ENCODE peak calls at places on chromosomes 16 and 17, in five cellular contexts. O is A549, V is heart left ventricle, B is stomach, H is IMR-90. Y is an unnamed sample. For H3K4me1, the result is how much of the 10 kb centered on the place peaks cover.

GRCh38 chr17:21124096-21124495 is 2.7 kb upstream of the DHRS7B start:
- DNase-seq in H (no peak), O (no peak), V (no peak), B (no peak), Y (no peak)

GRCh38 chr17:63412234-63412633 is 33.9 kb downstream of the CYB561 start:
- DNase-seq in V (no peak), H (no peak), B (no peak), O (no peak), Y (no peak)

GRCh38 chr17:39622380-39623006 is 4.3 kb upstream of the PPP1R1B start:
- DNase-seq in H (no peak), V (no peak), O (peak), B (no peak), Y (no peak)

GRCh38 chr17:83195330-83196087 is 116.1 kb downstream of the METRNL start:
- DNase-seq in O (no peak), V (peak), B (peak), H (no peak), Y (peak)

GRCh38 chr17:74770498-74771318 is 5.4 kb downstream of the NAT9 start:
- DNase-seq in H (peak), V (peak), B (peak), O (peak), Y (peak)

GRCh38 chr17:82520041-82520910 is 744 bp downstream of the FOXK2 start:
- DNase-seq in V (peak), O (no peak), H (no peak), B (no peak), Y (peak)

GRCh38 chr16:65782537-65783290 is 583.8 kb upstream of the CDH5 start:
- DNase-seq in O (no peak), B (no peak), V (no peak), H (peak), Y (no peak)

GRCh38 chr17:73592531-73592961 is 51.7 kb downstream of the SDK2 start:
- DNase-seq in H (no peak), V (no peak), O (no peak), B (no peak), Y (no peak)

GRCh38 chr16:71626018-71626857 is at the start of gene MARVELD3:
- DNase-seq in H (no peak), B (peak), V (no peak), O (peak), Y (peak)

GRCh38 chr17:40909351-40909750 is 24.3 kb upstream of the KRT20 start:
- DNase-seq in H (peak), V (peak), B (peak), O (peak), Y (peak)

GRCh38 chr17:50270430-50271172 is 3.7 kb upstream of the TMEM92 start:
- DNase-seq in B (peak), V (peak), O (no peak), H (peak), Y (no peak)
- TF ChIP-seq CTCF in B (no peak), V (no peak), O (peak), H (no peak), Y (no peak)

GRCh38 chr17:50731575-50732460 is 12.4 kb downstream of the LUC7L3 start:
- DNase-seq in O (no peak), H (no peak), V (no peak), B (no peak), Y (no peak)
- TF ChIP-seq POLR2A in O (no peak), H (no peak), V (no peak), B (no peak), Y (no peak)

DNA sequence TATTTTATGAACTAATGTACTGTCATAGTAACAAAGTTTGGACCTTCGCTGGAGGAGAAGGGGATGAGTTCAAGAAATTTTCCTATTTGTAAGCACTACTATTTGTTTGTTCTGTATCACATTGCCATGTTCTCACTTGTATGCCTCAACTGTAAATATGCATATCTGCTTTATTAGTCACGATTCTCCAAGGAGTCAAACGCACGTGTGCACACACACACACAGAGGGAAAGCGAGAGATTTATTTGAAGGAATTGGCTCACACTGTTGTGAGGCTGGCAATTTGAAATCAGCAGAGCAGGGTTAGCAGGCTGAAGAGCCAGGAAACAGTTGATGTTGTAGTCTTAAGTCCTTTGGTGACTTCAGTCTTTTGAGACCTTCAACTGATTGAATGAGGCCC is 24.9 kb upstream of the MYH2 start:
- DNase-seq in B (no peak), H (no peak), O (no peak), V (no peak), Y (no peak)
- H3K4me1 ChIP-seq in B (under half), H (under half), O (under half), V (under half), Y (under half)

DNA sequence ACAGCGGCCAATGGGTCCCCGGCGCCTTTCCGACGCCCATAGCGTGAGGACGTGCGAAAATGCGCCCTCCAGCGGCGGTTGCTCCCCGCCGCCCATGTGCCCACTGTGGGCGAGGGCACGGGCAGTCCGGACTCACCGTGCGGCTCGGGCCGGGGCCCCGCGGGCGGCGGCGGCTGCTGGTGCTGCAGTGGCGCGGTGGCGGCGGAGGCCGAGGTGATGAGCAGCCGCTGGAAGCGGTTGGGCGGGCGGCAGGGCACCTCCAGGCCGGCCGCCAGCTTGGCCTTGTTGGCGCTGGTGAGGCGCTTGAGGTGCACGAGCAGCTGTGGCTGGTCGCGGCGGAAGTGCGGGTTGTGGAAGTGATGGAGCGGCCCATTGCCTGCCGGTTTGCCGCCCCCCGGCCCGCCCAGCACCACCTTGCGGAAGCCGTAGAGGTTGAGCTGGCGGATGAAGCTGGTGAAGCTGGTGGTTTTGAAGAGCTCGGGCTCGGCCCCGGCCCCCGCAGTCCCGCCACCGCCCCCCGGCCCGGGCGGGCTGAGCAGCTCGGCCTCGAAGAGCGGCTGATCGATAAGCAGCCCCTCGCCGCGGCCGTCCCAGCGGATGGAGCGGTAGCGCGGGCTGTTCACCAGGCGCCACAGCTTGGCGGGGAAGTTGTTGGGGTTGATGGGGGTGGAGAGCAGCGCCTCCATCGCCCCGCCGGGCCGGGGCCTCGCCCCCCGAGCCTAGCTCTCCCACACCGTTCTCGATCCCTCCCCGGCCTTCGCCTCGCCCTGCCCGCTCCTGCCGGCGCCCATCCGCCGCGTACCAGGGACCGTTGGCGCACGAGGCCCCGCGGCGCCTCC is at the start of gene HSF5:
- DNase-seq in B (peak), V (peak), O (no peak), H (no peak), Y (peak)
- TF ChIP-seq CTCF in B (no peak), V (no peak), O (no peak), H (no peak), Y (no peak)

GRCh38 chr17:17837380-17837821 is 615 bp upstream of the SREBF1 start:
- DNase-seq in B (no peak), H (peak), O (peak), V (peak), Y (peak)
- TF ChIP-seq POLR2A in B (no peak), H (no peak), O (no peak), V (no peak), Y (no peak)

Y was measured in thyroid gland.